ENCODE peak calls at places on chromosomes 16 and 17, in seven cellular contexts. F is H1, R is mucosa of descending colon, Y is mammary epithelial cell, G is lung, O is endothelial cell, S is tibial nerve. Q is an unnamed sample.

GRCh38 chr16:72241930-72242329 is 70.0 kb upstream of the PMFBP1 start:
- DNase-seq in F (no peak), R (no peak), Y (peak; percentile 48), G (no peak), O (peak; percentile 25), S (peak; percentile 45), Q (peak; percentile 27)

GRCh38 chr17:8685396-8685795 is 54.9 kb upstream of the MYH10 start:
- DNase-seq in F (no peak), R (no peak), Y (no peak), G (no peak), O (no peak), S (no peak), Q (no peak)

GRCh38 chr17:33435716-33436301 is 142.7 kb upstream of the ASIC2 start:
- DNase-seq in F (no peak), R (no peak), Y (peak; percentile 1), G (no peak), O (no peak), S (no peak), Q (no peak)

GRCh38 chr16:85774136-85774535 is 23.2 kb upstream of the C16orf74 start:
- DNase-seq in F (no peak), R (no peak), Y (no peak), G (no peak), O (no peak), S (no peak), Q (no peak)

GRCh38 chr17:82358467-82359350 is at the start of gene TEX19:
- DNase-seq in F (no peak), R (no peak), Y (no peak), G (no peak), O (no peak), S (no peak), Q (peak; percentile 58)

GRCh38 chr16:777826-778225 is 10.4 kb downstream of the RPUSD1 start:
- DNase-seq in F (no peak), R (no peak), Y (no peak), G (no peak), O (no peak), S (no peak), Q (no peak)

GRCh38 chr17:83136931-83137330 is 57.5 kb downstream of the METRNL start:
- DNase-seq in F (no peak), R (no peak), Y (no peak), G (no peak), O (no peak), S (no peak), Q (no peak)

GRCh38 chr17:49784636-49785035 is 3.8 kb upstream of the KAT7 start:
- DNase-seq in F (no peak), R (no peak), Y (no peak), G (no peak), O (no peak), S (no peak), Q (no peak)

GRCh38 chr17:9875441-9875840 is 29.6 kb downstream of the RCVRN start:
- DNase-seq in F (peak; percentile 5), R (no peak), Y (no peak), G (no peak), O (no peak), S (no peak), Q (peak; percentile 40)

GRCh38 chr16:4795181-4795827 is at the start of gene SMIM22:
- DNase-seq in F (no peak), R (peak; percentile 88), Y (no peak), G (peak; percentile 61), O (no peak), S (no peak), Q (no peak)

GRCh38 chr16:13351651-13352217 is 450.3 kb downstream of the SHISA9 start:
- DNase-seq in F (no peak), R (no peak), Y (no peak), G (no peak), O (no peak), S (no peak), Q (no peak)

GRCh38 chr16:53893731-53894435 is 189.9 kb downstream of the FTO start:
- DNase-seq in F (no peak), R (peak; percentile 39), Y (peak; percentile 78), G (no peak), O (no peak), S (no peak), Q (no peak)

GRCh38 chr16:50208460-50208931 is 55.4 kb downstream of the TENT4B start:
- DNase-seq in F (no peak), R (no peak), Y (peak; percentile 63), G (no peak), O (no peak), S (no peak), Q (no peak)

GRCh38 chr17:74192950-74193781 is 10.3 kb upstream of the RPL38 start:
- DNase-seq in F (no peak), R (no peak), Y (no peak), G (no peak), O (no peak), S (peak; percentile 48), Q (peak; percentile 1)

GRCh38 chr16:17177968-17178880 is 292.5 kb downstream of the XYLT1 start:
- DNase-seq in F (no peak), R (no peak), Y (peak; percentile 14), G (no peak), O (no peak), S (no peak), Q (peak; percentile 7)

GRCh38 chr16:8655184-8655717 is 19.2 kb upstream of the ABAT start:
- DNase-seq in F (no peak), R (no peak), Y (peak; percentile 42), G (peak; percentile 41), O (peak; percentile 49), S (no peak), Q (peak; percentile 30)

GRCh38 chr16:86616906-86617305 is 38.6 kb downstream of the FOXL1 start:
- DNase-seq in F (no peak), R (no peak), Y (no peak), G (no peak), O (no peak), S (no peak), Q (no peak)

GRCh38 chr17:78935419-78936323 is 10.5 kb upstream of the TIMP2 start:
- DNase-seq in F (no peak), R (no peak), Y (no peak), G (peak; percentile 39), O (no peak), S (peak; percentile 77), Q (peak; percentile 44)

GRCh38 chr17:45688353-45688752 is 95.8 kb upstream of the CRHR1 start:
- DNase-seq in F (no peak), R (no peak), Y (no peak), G (no peak), O (no peak), S (no peak), Q (peak; percentile 24)

GRCh38 chr17:50865060-50865867 is 890 bp downstream of the TOB1 start:
- DNase-seq in F (no peak), R (peak; percentile 80), Y (peak; percentile 58), G (peak; percentile 61), O (peak; percentile 36), S (peak; percentile 36), Q (peak; percentile 67)

GRCh38 chr17:17516941-17517720 is 20.9 kb upstream of the RASD1 start:
- DNase-seq in F (no peak), R (no peak), Y (no peak), G (no peak), O (no peak), S (no peak), Q (no peak)

GRCh38 chr16:89564476-89565255 is 4.2 kb downstream of the RPL13 start:
- DNase-seq in F (no peak), R (no peak), Y (no peak), G (no peak), O (no peak), S (no peak), Q (peak; percentile 51)

Q was measured in ELF-1.